ENCODE peak calls at places on chromosomes 12 and 14, in eight cellular contexts. Z is GM03348; F is left ventricle myocardium inferior; H is EL; R is HuH-7.5; K is stimulated activated CD8-positive, alpha-beta memory T cell treated with anti-CD3 and anti-CD28 coated beads, Interleukin-15, amount 100 ng/mL, for 48 hours; A is fibroblast of the conjunctiva; S is GM23248. Q is an unnamed sample.

GRCh38 chr12:15152864-15153263 is 68.4 kb downstream of the RERG start:
- DNase-seq in F (no peak), H (no peak), R (no peak), S (peak), Z (peak), A (peak), K (no peak), Q (no peak)

GRCh38 chr14:105891631-105892452 is 365.5 kb downstream of the TMEM121 start:
- DNase-seq in F (peak), K (no peak), S (no peak), Z (no peak), H (no peak), R (no peak), A (no peak), Q (no peak)

GRCh38 chr12:49941556-49942511 is 8.7 kb upstream of the AQP2 start:
- DNase-seq in F (no peak), Z (no peak), K (no peak), H (no peak), A (no peak), R (no peak), S (no peak), Q (no peak)

GRCh38 chr14:22598099-22598895 is at the start of gene ABHD4:
- DNase-seq in H (peak), F (peak), A (peak), Z (peak), R (peak), S (peak), K (peak), Q (peak)

GRCh38 chr14:70002589-70003240 is 123.5 kb downstream of the SMOC1 start:
- DNase-seq in H (no peak), R (no peak), F (no peak), K (no peak), Z (no peak), S (peak), A (no peak), Q (no peak)

GRCh38 chr12:3033538-3033865 is 43.7 kb upstream of the TSPAN9 start:
- DNase-seq in K (no peak), A (no peak), F (no peak), Z (no peak), R (no peak), S (no peak), H (no peak), Q (no peak)

GRCh38 chr14:75751291-75751690 is 90.2 kb downstream of the TTLL5 start:
- DNase-seq in F (no peak), H (peak), Z (peak), K (no peak), S (peak), R (no peak), A (no peak), Q (no peak)

GRCh38 chr12:71840226-71840847 is 778 bp downstream of the TBC1D15 start:
- DNase-seq in R (no peak), F (no peak), A (peak), S (peak), K (no peak), H (peak), Z (peak), Q (no peak)

GRCh38 chr14:59422069-59422881 is 42.9 kb downstream of the GPR135 start:
- DNase-seq in F (no peak), S (no peak), K (no peak), H (no peak), A (no peak), Z (no peak), R (no peak), Q (no peak)

GRCh38 chr14:67413806-67414769 is 2.1 kb upstream of the PLEK2 start:
- DNase-seq in K (peak), F (no peak), Z (peak), R (no peak), A (no peak), S (peak), H (peak), Q (no peak)

GRCh38 chr14:95515080-95515489 is 1.4 kb downstream of the SYNE3 start:
- DNase-seq in H (peak), Z (peak), A (no peak), R (no peak), K (no peak), S (peak), F (peak), Q (no peak)

GRCh38 chr12:10409387-10409786 is at the start of gene KLRC4:
- DNase-seq in F (no peak), A (peak), R (no peak), K (no peak), S (no peak), H (peak), Z (no peak), Q (peak)

GRCh38 chr14:100305446-100306255 is 593 bp downstream of the SLC25A29 start:
- DNase-seq in A (no peak), R (no peak), H (peak), F (peak), K (peak), S (peak), Z (peak), Q (no peak)

GRCh38 chr14:76904740-76905569 is 78.7 kb downstream of the LRRC74A start:
- DNase-seq in F (peak), A (peak), H (peak), Z (peak), K (peak), R (no peak), S (peak), Q (no peak)

GRCh38 chr12:116644806-116645205 is 85.6 kb downstream of the MAP1LC3B2 start:
- DNase-seq in A (no peak), Z (no peak), F (no peak), R (no peak), K (no peak), H (no peak), S (no peak), Q (no peak)

GRCh38 chr12:67534671-67535070 is 113.9 kb upstream of the DYRK2 start:
- DNase-seq in R (no peak), F (peak), A (peak), H (peak), S (peak), K (no peak), Z (peak), Q (no peak)

GRCh38 chr12:45327823-45328383 is 112.0 kb downstream of the ANO6 start:
- DNase-seq in R (no peak), F (no peak), H (peak), A (no peak), Z (no peak), S (peak), K (no peak), Q (no peak)

GRCh38 chr14:21320913-21321312 is 41.0 kb downstream of the RPGRIP1 start:
- DNase-seq in R (no peak), Z (no peak), K (no peak), H (no peak), A (no peak), F (no peak), S (no peak), Q (no peak)

GRCh38 chr12:75011120-75011519 is 198.5 kb downstream of the KCNC2 start:
- DNase-seq in K (peak), H (no peak), S (no peak), Z (no peak), F (no peak), R (no peak), A (no peak), Q (no peak)

GRCh38 chr12:57488397-57489156 is 709 bp downstream of the MARS1 start:
- DNase-seq in Z (no peak), H (no peak), S (peak), F (no peak), R (no peak), K (no peak), A (no peak), Q (no peak)

GRCh38 chr14:101499080-101499479 is 62.2 kb upstream of the DIO3 start:
- DNase-seq in A (no peak), F (no peak), K (no peak), Z (no peak), H (no peak), S (no peak), R (no peak), Q (no peak)

GRCh38 chr12:121212875-121213274 is 2.9 kb downstream of the P2RX4 start:
- DNase-seq in H (no peak), R (no peak), Z (no peak), S (no peak), F (no peak), K (no peak), A (no peak), Q (no peak)

GRCh38 chr12:130448044-130448821 is 110.5 kb downstream of the PIWIL1 start:
- DNase-seq in H (no peak), S (no peak), R (no peak), K (no peak), A (no peak), F (no peak), Z (no peak), Q (no peak)

GRCh38 chr14:104967414-104968152 is 10.6 kb downstream of the AHNAK2 start:
- DNase-seq in Z (peak), A (no peak), F (peak), S (peak), H (peak), K (no peak), R (no peak), Q (no peak)

GRCh38 chr14:76015668-76016067 is 30.1 kb downstream of the IFT43 start:
- DNase-seq in S (no peak), A (no peak), K (no peak), R (no peak), Z (no peak), H (no peak), F (no peak), Q (no peak)

GRCh38 chr14:73825551-73826188 is 26.0 kb upstream of the PTGR2 start:
- DNase-seq in H (peak), A (peak), F (peak), S (peak), Z (peak), K (peak), R (peak), Q (peak)

GRCh38 chr14:37122288-37122687 is 50.1 kb downstream of the SLC25A21 start:
- DNase-seq in A (no peak), R (no peak), S (peak), H (peak), K (no peak), Z (peak), F (no peak), Q (no peak)